ENCODE peak calls at places on chromosomes 12 and 14, in ten cellular contexts. P, R, Z, B, N, E, W, L, D and A are unnamed samples.

GRCh38 chr14:104664107-104664506 is 25.3 kb upstream of the INF2 start:
- DNase-seq in P (no peak), R (no peak), Z (no peak), B (no peak), N (no peak), E (no peak), W (no peak), L (peak; percentile 71), D (no peak), A (no peak)

GRCh38 chr12:47896022-47896421 is 8.8 kb downstream of the VDR start:
- DNase-seq in P (no peak), R (no peak), Z (no peak), B (no peak), N (no peak), E (no peak), W (no peak), L (no peak), D (no peak), A (no peak)

GRCh38 chr12:62802981-62803380 is 132.0 kb downstream of the PPM1H start:
- DNase-seq in P (peak; percentile 49), R (no peak), Z (no peak), B (no peak), N (peak; percentile 30), E (no peak), W (peak; percentile 17), L (no peak), D (no peak), A (no peak)

GRCh38 chr14:75418779-75419768 is 8.7 kb upstream of the JDP2 start:
- DNase-seq in P (no peak), R (peak; percentile 47), Z (peak; percentile 51), B (peak; percentile 53), N (no peak), E (no peak), W (peak; percentile 58), L (no peak), D (peak; percentile 14), A (no peak)

GRCh38 chr12:12357697-12358476 is 1.0 kb downstream of the BORCS5 start:
- DNase-seq in P (peak; percentile 11), R (no peak), Z (no peak), B (peak; percentile 49), N (peak; percentile 47), E (peak; percentile 97), W (no peak), L (no peak), D (peak; percentile 10), A (peak; percentile 9)

GRCh38 chr14:91125271-91125661 is 11.4 kb downstream of the DGLUCY start:
- DNase-seq in P (no peak), R (no peak), Z (no peak), B (no peak), N (no peak), E (no peak), W (no peak), L (peak; percentile 40), D (no peak), A (no peak)

GRCh38 chr12:92648242-92649031 is 54.4 kb upstream of the PLEKHG7 start:
- DNase-seq in P (no peak), R (no peak), Z (no peak), B (no peak), N (no peak), E (no peak), W (no peak), L (no peak), D (no peak), A (no peak)

GRCh38 chr12:124993568-124994434 is at the start of gene BRI3BP:
- DNase-seq in P (peak; percentile 59), R (peak; percentile 73), Z (peak; percentile 76), B (peak; percentile 79), N (peak; percentile 40), E (peak; percentile 7), W (peak; percentile 51), L (peak; percentile 94), D (peak; percentile 71), A (no peak)

GRCh38 chr12:122023339-122024131 is 1.9 kb downstream of the BCL7A start:
- DNase-seq in P (peak; percentile 66), R (no peak), Z (peak; percentile 55), B (no peak), N (no peak), E (peak; percentile 58), W (peak; percentile 45), L (peak; percentile 79), D (no peak), A (peak; percentile 84)

GRCh38 chr12:92365333-92365732 is 219.7 kb upstream of the BTG1 start:
- DNase-seq in P (no peak), R (no peak), Z (no peak), B (no peak), N (no peak), E (no peak), W (no peak), L (no peak), D (peak; percentile 4), A (no peak)

GRCh38 chr14:69355955-69356321 is 42.2 kb downstream of the ERH start:
- DNase-seq in P (peak; percentile 66), R (no peak), Z (no peak), B (no peak), N (no peak), E (no peak), W (no peak), L (no peak), D (no peak), A (no peak)

GRCh38 chr12:27822076-27822712 is 42.2 kb upstream of the MANSC4 start:
- DNase-seq in P (peak; percentile 82), R (peak; percentile 79), Z (no peak), B (peak; percentile 79), N (no peak), E (no peak), W (no peak), L (no peak), D (no peak), A (no peak)

GRCh38 chr14:32432813-32433538 is 103.9 kb downstream of the AKAP6 start:
- DNase-seq in P (no peak), R (no peak), Z (no peak), B (no peak), N (no peak), E (no peak), W (no peak), L (no peak), D (no peak), A (no peak)

GRCh38 chr12:85529896-85530295 is 249.9 kb downstream of the ALX1 start:
- DNase-seq in P (no peak), R (no peak), Z (no peak), B (no peak), N (no peak), E (no peak), W (no peak), L (no peak), D (no peak), A (no peak)

GRCh38 chr14:94213021-94213420 is 38.9 kb downstream of the PPP4R4 start:
- DNase-seq in P (peak; percentile 66), R (no peak), Z (no peak), B (no peak), N (no peak), E (no peak), W (no peak), L (no peak), D (no peak), A (no peak)

GRCh38 chr14:100665518-100666032 is 61.1 kb upstream of the DLK1 start:
- DNase-seq in P (no peak), R (no peak), Z (no peak), B (no peak), N (no peak), E (peak; percentile 91), W (no peak), L (no peak), D (no peak), A (no peak)